ENCODE peak calls at places on chromosomes 6 and 20, in five cellular contexts. P, N, D, C and T are unnamed samples.

GRCh38 chr6:48061630-48062029 is 49.4 kb downstream of the PTCHD4 start:
- DNase-seq in P (no peak), N (no peak), D (peak), C (no peak), T (no peak)

GRCh38 chr20:36214684-36215256 is 21.5 kb upstream of the AAR2 start:
- DNase-seq in P (no peak), N (peak), D (peak), C (no peak), T (no peak)

GRCh38 chr6:71726121-71726520 is 160.2 kb upstream of the RIMS1 start:
- DNase-seq in P (no peak), N (no peak), D (no peak), C (no peak), T (no peak)

GRCh38 chr20:43751167-43752050 is 24.6 kb upstream of the GTSF1L start:
- DNase-seq in P (no peak), N (no peak), D (peak), C (no peak), T (no peak)

GRCh38 chr6:158793432-158793831 is 25.7 kb downstream of the EZR start:
- DNase-seq in P (no peak), N (peak), D (peak), C (no peak), T (no peak)

GRCh38 chr20:45791668-45792512 is at the start of the genes DNTTIP1 and WFDC3:
- DNase-seq in P (peak), N (peak), D (peak), C (peak), T (peak)

GRCh38 chr6:101296184-101296583 is 97.3 kb upstream of the GRIK2 start:
- DNase-seq in P (no peak), N (no peak), D (peak), C (no peak), T (no peak)

GRCh38 chr20:1165941-1166340 is 18.8 kb downstream of the TMEM74B start:
- DNase-seq in P (no peak), N (no peak), D (no peak), C (no peak), T (no peak)

GRCh38 chr20:63167026-63167917 is 48.7 kb downstream of the YTHDF1 start:
- DNase-seq in P (no peak), N (peak), D (no peak), C (no peak), T (no peak)

GRCh38 chr6:75368151-75368779 is 83.7 kb upstream of the TMEM30A start:
- DNase-seq in P (no peak), N (peak), D (peak), C (peak), T (no peak)

GRCh38 chr6:150878347-150879213 is 13.1 kb downstream of the MTHFD1L start:
- DNase-seq in P (no peak), N (peak), D (no peak), C (no peak), T (no peak)

GRCh38 chr20:61742097-61742805 is 323.4 kb downstream of the TAF4 start:
- DNase-seq in P (no peak), N (no peak), D (no peak), C (no peak), T (peak)

GRCh38 chr20:56359212-56360132 is 698 bp downstream of the FAM210B start:
- DNase-seq in P (peak), N (peak), D (peak), C (peak), T (peak)